ENCODE peak calls at places on chromosome 6, in five cellular contexts. One of them, this sample, is unnamed.

GRCh38 chr6:28885149-28885738 is 38.5 kb downstream of the TRIM27 start:
- DNase-seq in HS-5: no peak
- DNase-seq in mammary epithelial cell: no peak
- DNase-seq in Daoy: no peak
- DNase-seq in iris pigment epithelial cell: no peak
- DNase-seq in this sample: no peak

GRCh38 chr6:110173506-110174132 is 5.9 kb downstream of the WASF1 start:
- DNase-seq in HS-5: no peak
- DNase-seq in Daoy: no peak
- DNase-seq in iris pigment epithelial cell: no peak
- DNase-seq in mammary epithelial cell: no peak
- DNase-seq in this sample: no peak

GRCh38 chr6:130674604-130675003 is 152.6 kb upstream of the SMLR1 start:
- DNase-seq in Daoy: no peak
- DNase-seq in iris pigment epithelial cell: peak; percentile 26
- DNase-seq in mammary epithelial cell: no peak
- DNase-seq in HS-5: no peak
- DNase-seq in this sample: no peak

GRCh38 chr6:137452331-137452894 is 41.8 kb downstream of the OLIG3 start:
- DNase-seq in HS-5: no peak
- DNase-seq in Daoy: no peak
- DNase-seq in iris pigment epithelial cell: peak; percentile 65
- DNase-seq in mammary epithelial cell: no peak
- DNase-seq in this sample: no peak

GRCh38 chr6:96212076-96212475 is 196.3 kb downstream of the FUT9 start:
- DNase-seq in Daoy: no peak
- DNase-seq in iris pigment epithelial cell: no peak
- DNase-seq in HS-5: no peak
- DNase-seq in mammary epithelial cell: no peak
- DNase-seq in this sample: no peak

GRCh38 chr6:106116125-106116524 is 30.0 kb downstream of the PRDM1 start:
- DNase-seq in Daoy: peak; percentile 35
- DNase-seq in iris pigment epithelial cell: no peak
- DNase-seq in mammary epithelial cell: peak; percentile 80
- DNase-seq in HS-5: no peak
- DNase-seq in this sample: no peak

GRCh38 chr6:4503700-4504099 is 272.5 kb upstream of the CDYL start:
- DNase-seq in iris pigment epithelial cell: no peak
- DNase-seq in HS-5: no peak
- DNase-seq in mammary epithelial cell: no peak
- DNase-seq in Daoy: no peak
- DNase-seq in this sample: no peak

GRCh38 chr6:152984387-152984872 is 1.6 kb upstream of the FBXO5 start:
- DNase-seq in HS-5: no peak
- DNase-seq in mammary epithelial cell: no peak
- DNase-seq in iris pigment epithelial cell: no peak
- DNase-seq in Daoy: peak; percentile 24
- DNase-seq in this sample: no peak

GRCh38 chr6:42512498-42513042 is 51.3 kb upstream of the UBR2 start:
- DNase-seq in HS-5: no peak
- DNase-seq in Daoy: no peak
- DNase-seq in mammary epithelial cell: no peak
- DNase-seq in iris pigment epithelial cell: no peak
- DNase-seq in this sample: no peak

GRCh38 chr6:113662688-113663333 is 194.3 kb upstream of the MARCKS start:
- DNase-seq in Daoy: no peak
- DNase-seq in mammary epithelial cell: no peak
- DNase-seq in iris pigment epithelial cell: no peak
- DNase-seq in HS-5: no peak
- DNase-seq in this sample: no peak

GRCh38 chr6:162964703-162965140 is 236.9 kb downstream of the PACRG start:
- DNase-seq in mammary epithelial cell: no peak
- DNase-seq in iris pigment epithelial cell: peak; percentile 91
- DNase-seq in Daoy: peak; percentile 93
- DNase-seq in HS-5: peak; percentile 100
- DNase-seq in this sample: peak; percentile 36

GRCh38 chr6:6915219-6915618 is 192.5 kb upstream of the RREB1 start:
- DNase-seq in mammary epithelial cell: peak; percentile 22
- DNase-seq in Daoy: no peak
- DNase-seq in iris pigment epithelial cell: peak; percentile 14
- DNase-seq in HS-5: no peak
- DNase-seq in this sample: no peak

GRCh38 chr6:136553166-136553787 is 3.1 kb upstream of the MAP7 start:
- DNase-seq in iris pigment epithelial cell: no peak
- DNase-seq in mammary epithelial cell: no peak
- DNase-seq in Daoy: no peak
- DNase-seq in HS-5: no peak
- DNase-seq in this sample: no peak

GRCh38 chr6:142523485-142523884 is 221.7 kb downstream of the ADGRG6 start:
- DNase-seq in HS-5: no peak
- DNase-seq in Daoy: no peak
- DNase-seq in iris pigment epithelial cell: peak; percentile 82
- DNase-seq in mammary epithelial cell: no peak
- DNase-seq in this sample: no peak

GRCh38 chr6:122604676-122605075 is 5.5 kb upstream of the PKIB start:
- DNase-seq in mammary epithelial cell: no peak
- DNase-seq in HS-5: no peak
- DNase-seq in Daoy: no peak
- DNase-seq in iris pigment epithelial cell: no peak
- DNase-seq in this sample: no peak

GRCh38 chr6:45423111-45423900 is 45.6 kb upstream of the SUPT3H start:
- DNase-seq in mammary epithelial cell: peak; percentile 28
- DNase-seq in iris pigment epithelial cell: no peak
- DNase-seq in HS-5: no peak
- DNase-seq in Daoy: peak; percentile 70
- DNase-seq in this sample: no peak

GRCh38 chr6:82569022-82569421 is 205.4 kb downstream of the TPBG start:
- DNase-seq in HS-5: no peak
- DNase-seq in Daoy: no peak
- DNase-seq in iris pigment epithelial cell: no peak
- DNase-seq in mammary epithelial cell: no peak
- DNase-seq in this sample: no peak

GRCh38 chr6:129543981-129544380 is 166.0 kb downstream of the ARHGAP18 start:
- DNase-seq in mammary epithelial cell: no peak
- DNase-seq in iris pigment epithelial cell: peak; percentile 52
- DNase-seq in HS-5: no peak
- DNase-seq in Daoy: no peak
- DNase-seq in this sample: no peak

GRCh38 chr6:139448998-139449610 is 74.7 kb upstream of the CITED2 start:
- DNase-seq in Daoy: no peak
- DNase-seq in mammary epithelial cell: no peak
- DNase-seq in HS-5: no peak
- DNase-seq in iris pigment epithelial cell: no peak
- DNase-seq in this sample: no peak

GRCh38 chr6:32457054-32457453 is 17.4 kb downstream of the HLA-DRA start:
- DNase-seq in iris pigment epithelial cell: no peak
- DNase-seq in mammary epithelial cell: no peak
- DNase-seq in Daoy: no peak
- DNase-seq in HS-5: no peak
- DNase-seq in this sample: no peak

This sample was measured in RWPE1.